ENCODE peak calls at places on chromosomes 2 and 18, in six cellular contexts. One of them, this sample, is unnamed.

GRCh38 chr2:183162362-183162761 is 38.1 kb downstream of the NUP35 start:
- DNase-seq in NCI-H345: no peak
- DNase-seq in NCI-H2081: no peak
- DNase-seq in HTR-8/SVneo: no peak
- DNase-seq in astrocyte of the spinal cord: peak
- DNase-seq in heart right ventricle: no peak
- DNase-seq in this sample: no peak

GRCh38 chr2:45685299-45685698 is 33.8 kb downstream of the PRKCE start:
- DNase-seq in HTR-8/SVneo: no peak
- DNase-seq in NCI-H2081: no peak
- DNase-seq in astrocyte of the spinal cord: no peak
- DNase-seq in heart right ventricle: no peak
- DNase-seq in NCI-H345: no peak
- DNase-seq in this sample: no peak

GRCh38 chr2:162340822-162341221 is 3.1 kb upstream of the GCA start:
- DNase-seq in HTR-8/SVneo: no peak
- DNase-seq in NCI-H345: no peak
- DNase-seq in heart right ventricle: no peak
- DNase-seq in NCI-H2081: no peak
- DNase-seq in astrocyte of the spinal cord: no peak
- DNase-seq in this sample: no peak

GRCh38 chr2:191657977-191658376 is 20.0 kb upstream of the NABP1 start:
- DNase-seq in heart right ventricle: no peak
- DNase-seq in NCI-H2081: no peak
- DNase-seq in HTR-8/SVneo: no peak
- DNase-seq in astrocyte of the spinal cord: peak
- DNase-seq in NCI-H345: no peak
- DNase-seq in this sample: no peak

GRCh38 chr2:217077841-217078407 is 218.1 kb upstream of the TNP1 start:
- DNase-seq in NCI-H2081: no peak
- DNase-seq in astrocyte of the spinal cord: no peak
- DNase-seq in NCI-H345: no peak
- DNase-seq in HTR-8/SVneo: no peak
- DNase-seq in heart right ventricle: no peak
- DNase-seq in this sample: no peak

GRCh38 chr18:76875390-76876330 is 53.3 kb downstream of the ZNF236 start:
- DNase-seq in NCI-H2081: peak
- DNase-seq in NCI-H345: peak
- DNase-seq in astrocyte of the spinal cord: peak
- DNase-seq in heart right ventricle: no peak
- DNase-seq in HTR-8/SVneo: no peak
- DNase-seq in this sample: no peak

GRCh38 chr2:188245230-188245629 is 46.4 kb upstream of the GULP1 start:
- DNase-seq in heart right ventricle: no peak
- DNase-seq in astrocyte of the spinal cord: no peak
- DNase-seq in HTR-8/SVneo: no peak
- DNase-seq in NCI-H345: no peak
- DNase-seq in NCI-H2081: no peak
- DNase-seq in this sample: no peak

GRCh38 chr2:178193496-178193822 is 853 bp upstream of the OSBPL6 start:
- DNase-seq in heart right ventricle: no peak
- DNase-seq in HTR-8/SVneo: no peak
- DNase-seq in NCI-H2081: no peak
- DNase-seq in astrocyte of the spinal cord: no peak
- DNase-seq in NCI-H345: peak
- DNase-seq in this sample: no peak

GRCh38 chr2:16870677-16871076 is 205.0 kb upstream of the CYRIA start:
- DNase-seq in HTR-8/SVneo: no peak
- DNase-seq in heart right ventricle: no peak
- DNase-seq in NCI-H2081: no peak
- DNase-seq in NCI-H345: no peak
- DNase-seq in astrocyte of the spinal cord: no peak
- DNase-seq in this sample: no peak

GRCh38 chr2:186855216-186855615 is 6.2 kb upstream of the ZSWIM2 start:
- DNase-seq in heart right ventricle: no peak
- DNase-seq in HTR-8/SVneo: no peak
- DNase-seq in NCI-H2081: no peak
- DNase-seq in astrocyte of the spinal cord: no peak
- DNase-seq in NCI-H345: no peak
- DNase-seq in this sample: no peak

GRCh38 chr2:43080626-43081025 is 145.8 kb downstream of the ZFP36L2 start:
- DNase-seq in NCI-H2081: no peak
- DNase-seq in HTR-8/SVneo: no peak
- DNase-seq in astrocyte of the spinal cord: no peak
- DNase-seq in heart right ventricle: peak
- DNase-seq in NCI-H345: no peak
- DNase-seq in this sample: no peak

GRCh38 chr2:154623819-154624218 is 74.7 kb upstream of the KCNJ3 start:
- DNase-seq in HTR-8/SVneo: peak
- DNase-seq in astrocyte of the spinal cord: peak
- DNase-seq in NCI-H345: peak
- DNase-seq in heart right ventricle: no peak
- DNase-seq in NCI-H2081: peak
- DNase-seq in this sample: no peak

GRCh38 chr2:145339646-145340045 is 819.7 kb upstream of the ZEB2 start:
- DNase-seq in heart right ventricle: no peak
- DNase-seq in HTR-8/SVneo: no peak
- DNase-seq in NCI-H2081: no peak
- DNase-seq in NCI-H345: no peak
- DNase-seq in astrocyte of the spinal cord: no peak
- DNase-seq in this sample: no peak

GRCh38 chr2:136020831-136021230 is 35.4 kb upstream of the DARS1 start:
- DNase-seq in heart right ventricle: no peak
- DNase-seq in NCI-H2081: no peak
- DNase-seq in NCI-H345: no peak
- DNase-seq in HTR-8/SVneo: no peak
- DNase-seq in astrocyte of the spinal cord: no peak
- DNase-seq in this sample: no peak

GRCh38 chr18:49343179-49343578 is 117.3 kb downstream of the DYM start:
- DNase-seq in NCI-H2081: no peak
- DNase-seq in HTR-8/SVneo: no peak
- DNase-seq in heart right ventricle: no peak
- DNase-seq in NCI-H345: no peak
- DNase-seq in astrocyte of the spinal cord: no peak
- DNase-seq in this sample: no peak

GRCh38 chr2:2825516-2826208 is 494.6 kb upstream of the MYT1L start:
- DNase-seq in heart right ventricle: no peak
- DNase-seq in astrocyte of the spinal cord: no peak
- DNase-seq in NCI-H345: no peak
- DNase-seq in NCI-H2081: no peak
- DNase-seq in HTR-8/SVneo: no peak
- DNase-seq in this sample: no peak

GRCh38 chr2:211241891-211242290 is 685.5 kb downstream of the CPS1 start:
- DNase-seq in astrocyte of the spinal cord: no peak
- DNase-seq in HTR-8/SVneo: no peak
- DNase-seq in NCI-H345: no peak
- DNase-seq in heart right ventricle: no peak
- DNase-seq in NCI-H2081: no peak
- DNase-seq in this sample: no peak

GRCh38 chr2:181978351-181979150 is 7.1 kb upstream of the PPP1R1C start:
- DNase-seq in heart right ventricle: no peak
- DNase-seq in astrocyte of the spinal cord: no peak
- DNase-seq in NCI-H345: no peak
- DNase-seq in NCI-H2081: no peak
- DNase-seq in HTR-8/SVneo: no peak
- DNase-seq in this sample: no peak

GRCh38 chr2:213145723-213146242 is 5.6 kb downstream of the IKZF2 start:
- DNase-seq in HTR-8/SVneo: no peak
- DNase-seq in astrocyte of the spinal cord: no peak
- DNase-seq in NCI-H2081: no peak
- DNase-seq in NCI-H345: no peak
- DNase-seq in heart right ventricle: no peak
- DNase-seq in this sample: no peak

GRCh38 chr2:182064024-182064880 is 78.6 kb downstream of the PPP1R1C start:
- DNase-seq in NCI-H2081: peak
- DNase-seq in astrocyte of the spinal cord: no peak
- DNase-seq in NCI-H345: no peak
- DNase-seq in HTR-8/SVneo: no peak
- DNase-seq in heart right ventricle: peak
- DNase-seq in this sample: peak

GRCh38 chr2:231425811-231426703 is 30.5 kb downstream of the B3GNT7 start:
- DNase-seq in heart right ventricle: no peak
- DNase-seq in NCI-H345: no peak
- DNase-seq in NCI-H2081: no peak
- DNase-seq in HTR-8/SVneo: no peak
- DNase-seq in astrocyte of the spinal cord: no peak
- DNase-seq in this sample: no peak

GRCh38 chr2:165573534-165574461 is 104.3 kb downstream of the CSRNP3 start:
- DNase-seq in astrocyte of the spinal cord: peak
- DNase-seq in NCI-H2081: peak
- DNase-seq in HTR-8/SVneo: peak
- DNase-seq in heart right ventricle: peak
- DNase-seq in NCI-H345: peak
- DNase-seq in this sample: peak

This sample was measured in Right ventricle myocardium superior.